ENCODE peak calls at places on chromosomes 7 and 10, in four cellular contexts. E is RWPE2, P is A673, S is tibial artery. U is an unnamed sample. For H3K27me3, the result is how much of the 10 kb centered on the place peaks cover.

GRCh38 chr7:41275255-41275654 is 427.6 kb downstream of the INHBA start:
- DNase-seq in E (no peak), P (no peak), S (no peak), U (no peak)

GRCh38 chr10:117166420-117167345 is 28.6 kb upstream of the VAX1 start:
- DNase-seq in E (no peak), P (peak), S (no peak), U (no peak)

GRCh38 chr10:97752956-97753355 is 16.0 kb downstream of the ZFYVE27 start:
- DNase-seq in E (no peak), P (no peak), S (no peak), U (no peak)

GRCh38 chr10:44773565-44773964 is 137.6 kb upstream of the TMEM72 start:
- DNase-seq in E (no peak), P (no peak), S (no peak), U (no peak)

GRCh38 chr7:154371424-154371823 is 319.2 kb downstream of the DPP6 start:
- DNase-seq in E (no peak), P (no peak), S (no peak), U (no peak)

GRCh38 chr7:118003438-118003837 is 130.2 kb upstream of the CTTNBP2 start:
- DNase-seq in E (no peak), P (no peak), S (no peak), U (no peak)

GRCh38 chr7:158973440-158973839 is 117.1 kb downstream of the DYNC2I1 start:
- DNase-seq in E (peak), P (no peak), S (no peak), U (no peak)

GRCh38 chr7:130356121-130356759 is 11.6 kb downstream of the CPA5 start:
- DNase-seq in E (peak), P (peak), S (peak), U (peak)

GRCh38 chr10:49070701-49071100 is 44.6 kb downstream of the VSTM4 start:
- DNase-seq in E (no peak), P (no peak), S (no peak), U (no peak)

GRCh38 chr10:72598769-72599701 is 26.8 kb downstream of the MICU1 start:
- DNase-seq in E (no peak), P (no peak), S (no peak), U (no peak)

GRCh38 chr10:47118326-47118725 is 181.7 kb upstream of the GDF10 start:
- DNase-seq in E (no peak), P (no peak), S (no peak), U (no peak)

GRCh38 chr10:86932674-86933073 is 24.7 kb downstream of the MMRN2 start:
- DNase-seq in E (no peak), P (no peak), S (no peak), U (no peak)

GRCh38 chr10:92419740-92420553 is 129.0 kb downstream of the MARCHF5 start:
- DNase-seq in E (no peak), P (no peak), S (peak), U (peak)

GRCh38 chr10:49571419-49571818 is 32.5 kb upstream of the ERCC6 start:
- DNase-seq in E (no peak), P (no peak), S (no peak), U (no peak)

GRCh38 chr10:52029628-52030027 is 284.5 kb upstream of the DKK1 start:
- DNase-seq in E (no peak), P (no peak), S (no peak), U (no peak)

GRCh38 chr10:100749309-100750217 is 4.2 kb downstream of the PAX2 start:
- DNase-seq in E (no peak), P (no peak), S (no peak), U (no peak)

DNA sequence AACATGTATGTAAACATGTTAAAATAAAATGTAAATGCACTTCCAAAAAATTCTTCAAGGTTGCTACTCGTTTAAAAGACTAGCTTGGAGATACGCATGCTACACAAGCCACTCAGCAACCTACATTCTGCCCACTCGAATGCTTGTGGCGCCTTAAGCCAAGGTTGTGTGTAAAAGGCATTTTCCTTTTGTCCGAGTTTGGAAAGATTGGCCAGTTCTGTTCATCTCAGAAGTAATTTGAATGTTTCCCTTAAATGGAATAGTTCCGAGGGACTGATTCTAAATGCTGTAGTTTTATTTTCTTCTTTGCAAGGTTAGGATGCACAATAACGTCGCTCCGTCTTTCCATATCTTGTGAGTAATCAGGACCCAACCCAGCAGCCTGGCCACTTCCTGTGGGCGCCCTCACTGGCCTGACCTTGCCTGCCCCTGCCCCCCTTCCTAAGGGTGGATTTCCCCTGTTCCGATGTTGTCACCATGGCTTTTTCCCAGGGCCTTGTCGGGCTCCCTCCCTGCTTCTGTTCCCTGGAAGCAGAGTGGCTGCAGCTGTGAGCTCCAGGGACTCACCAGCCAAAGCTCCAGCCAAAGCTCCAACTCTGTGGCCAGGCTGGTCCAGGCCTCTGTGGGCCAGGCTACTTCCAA is 70.6 kb downstream of the PTPRE start:
- DNase-seq in E (no peak), P (no peak), S (peak), U (peak)
- H3K4me3 ChIP-seq in E (no peak), P (no peak), S (peak), U (no peak)

DNA sequence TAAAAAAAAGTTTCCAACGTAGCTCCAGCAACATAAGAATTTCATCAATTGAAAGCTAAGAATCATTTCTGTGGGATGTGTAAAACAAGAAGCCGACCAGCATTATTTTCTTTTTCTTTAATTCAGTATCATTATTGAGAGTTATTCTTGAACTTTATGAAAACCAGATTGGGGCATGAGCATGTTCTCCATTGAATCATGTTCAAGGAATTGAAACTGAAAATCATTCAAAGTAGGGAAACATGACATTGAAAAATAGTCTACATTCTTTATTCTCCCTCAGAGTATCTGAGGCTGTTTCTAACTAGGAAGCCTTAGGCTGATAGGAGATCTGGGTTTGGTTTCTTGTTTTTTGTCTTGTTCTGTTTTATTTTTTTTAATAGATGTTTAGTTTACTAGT is 253.7 kb downstream of the DYNC1I1 start:
- DNase-seq in E (no peak), P (no peak), S (no peak), U (no peak)
- H3K27me3 ChIP-seq in E (under half), P (under half), S (under half), U (under half)

DNA sequence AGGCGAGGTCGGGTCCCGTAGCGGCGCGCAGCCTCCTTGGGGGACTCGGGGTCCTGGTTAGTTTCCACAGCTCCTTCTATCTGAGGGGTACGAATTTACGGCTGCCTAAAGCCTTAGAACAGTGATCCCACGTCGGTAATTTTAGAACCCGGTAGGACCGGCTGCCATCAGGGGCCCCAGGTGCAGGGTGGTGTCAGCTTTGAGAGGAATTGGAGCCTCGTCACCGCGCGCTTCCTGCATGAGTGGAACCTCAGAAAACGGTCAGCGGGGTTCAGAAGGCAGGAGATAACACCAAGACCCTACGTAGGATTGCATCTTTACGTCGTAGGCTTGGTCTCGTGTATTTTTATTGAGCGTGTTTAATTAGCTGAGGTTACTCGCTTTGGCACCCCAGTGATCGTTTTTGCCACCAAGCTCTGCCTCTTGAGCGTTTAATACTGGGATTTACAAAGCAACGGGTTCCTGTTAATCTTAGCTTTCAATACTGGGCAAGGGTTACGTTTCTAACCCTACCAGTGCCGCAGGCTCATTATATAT is 443 bp downstream of the RNF32 start:
- DNase-seq in E (no peak), P (no peak), S (no peak), U (no peak)
- H3K27ac ChIP-seq in E (peak), P (peak), S (peak), U (no peak)

GRCh38 chr7:24834150-24834798 is 77.0 kb upstream of the GSDME start:
- DNase-seq in E (no peak), P (no peak), S (peak), U (peak)
- H3K4me3 ChIP-seq in E (no peak), P (no peak), S (no peak), U (no peak)

GRCh38 chr7:50310361-50310760 is 5.8 kb downstream of the IKZF1 start:
- DNase-seq in E (no peak), P (no peak), S (no peak), U (no peak)
- H3K27me3 ChIP-seq in E (half or more), P (under half), S (under half), U (under half)

GRCh38 chr10:101783736-101784118 is 481 bp upstream of the NPM3 start:
- DNase-seq in E (no peak), P (peak), S (no peak), U (peak)
- H3K27ac ChIP-seq in E (peak), P (peak), S (peak), U (no peak)

GRCh38 chr7:16465469-16466086 is at the start of gene SOSTDC1:
- DNase-seq in E (no peak), P (no peak), S (no peak), U (no peak)
- H3K4me3 ChIP-seq in E (no peak), P (no peak), S (no peak), U (peak)

GRCh38 chr10:14360515-14360914 is 29.8 kb upstream of the FRMD4A start:
- DNase-seq in E (no peak), P (no peak), S (no peak), U (no peak)
- H3K27me3 ChIP-seq in E (under half), P (under half), S (under half), U (under half)

GRCh38 chr7:147923841-147924240 is 666.7 kb upstream of the C7orf33 start:
- DNase-seq in E (no peak), P (no peak), S (no peak), U (no peak)
- H3K27ac ChIP-seq in E (no peak), P (no peak), S (no peak), U (no peak)